ENCODE peak calls at places on chromosome 15, in five cellular contexts. One of them, this sample, is unnamed.
A peak's percentile ranks its signal among the peaks of the same experiment; 100 is the strongest.

GRCh38 chr15:79185199-79185598 is 94.6 kb upstream of the RASGRF1 start:
- DNase-seq in GM23248: peak; percentile 35
- DNase-seq in IMR-90: no peak
- DNase-seq in neuronal stem cell: no peak
- DNase-seq in endodermal cell: peak; percentile 88
- DNase-seq in this sample: no peak

GRCh38 chr15:39598958-39599845 is 18.3 kb downstream of the THBS1 start:
- DNase-seq in IMR-90: peak; percentile 66
- DNase-seq in neuronal stem cell: no peak
- DNase-seq in GM23248: peak; percentile 50
- DNase-seq in endodermal cell: no peak
- DNase-seq in this sample: peak; percentile 33

GRCh38 chr15:40501487-40501886 is 30.7 kb downstream of the CHST14 start:
- DNase-seq in neuronal stem cell: no peak
- DNase-seq in IMR-90: no peak
- DNase-seq in endodermal cell: no peak
- DNase-seq in GM23248: peak; percentile 23
- DNase-seq in this sample: peak; percentile 62

GRCh38 chr15:75694241-75695182 is 18.1 kb downstream of the CSPG4 start:
- DNase-seq in GM23248: peak; percentile 99
- DNase-seq in endodermal cell: peak; percentile 90
- DNase-seq in IMR-90: peak; percentile 99
- DNase-seq in neuronal stem cell: no peak
- DNase-seq in this sample: peak; percentile 96

GRCh38 chr15:40064231-40064894 is 25.4 kb upstream of the SRP14 start:
- DNase-seq in IMR-90: peak; percentile 73
- DNase-seq in neuronal stem cell: no peak
- DNase-seq in endodermal cell: peak; percentile 87
- DNase-seq in GM23248: peak; percentile 69
- DNase-seq in this sample: no peak

GRCh38 chr15:49052662-49053061 is 6.4 kb upstream of the SECISBP2L start:
- DNase-seq in IMR-90: no peak
- DNase-seq in neuronal stem cell: no peak
- DNase-seq in GM23248: no peak
- DNase-seq in endodermal cell: no peak
- DNase-seq in this sample: no peak

GRCh38 chr15:42137461-42138261 is 18.8 kb downstream of the PLA2G4F start:
- DNase-seq in endodermal cell: peak; percentile 62
- DNase-seq in GM23248: peak; percentile 81
- DNase-seq in neuronal stem cell: peak; percentile 49
- DNase-seq in IMR-90: peak; percentile 50
- DNase-seq in this sample: peak; percentile 40

GRCh38 chr15:90402230-90402629 is 14.2 kb downstream of the IQGAP1 start:
- DNase-seq in endodermal cell: no peak
- DNase-seq in neuronal stem cell: no peak
- DNase-seq in IMR-90: peak; percentile 85
- DNase-seq in GM23248: peak; percentile 90
- DNase-seq in this sample: peak; percentile 80

GRCh38 chr15:71252036-71252898 is 137.0 kb downstream of the THSD4 start:
- DNase-seq in endodermal cell: no peak
- DNase-seq in neuronal stem cell: no peak
- DNase-seq in GM23248: peak; percentile 27
- DNase-seq in IMR-90: peak; percentile 56
- DNase-seq in this sample: no peak

GRCh38 chr15:60840306-60840702 is 361.4 kb upstream of the ICE2 start:
- DNase-seq in IMR-90: peak; percentile 49
- DNase-seq in neuronal stem cell: no peak
- DNase-seq in GM23248: peak; percentile 77
- DNase-seq in endodermal cell: peak; percentile 78
- DNase-seq in this sample: no peak

GRCh38 chr15:41286665-41287333 is 45.6 kb downstream of the OIP5 start:
- DNase-seq in neuronal stem cell: no peak
- DNase-seq in IMR-90: peak; percentile 44
- DNase-seq in endodermal cell: no peak
- DNase-seq in GM23248: peak; percentile 84
- DNase-seq in this sample: peak; percentile 8

GRCh38 chr15:86571873-86572272 is 492.2 kb downstream of the AGBL1 start:
- DNase-seq in IMR-90: no peak
- DNase-seq in neuronal stem cell: no peak
- DNase-seq in GM23248: no peak
- DNase-seq in endodermal cell: no peak
- DNase-seq in this sample: no peak

GRCh38 chr15:66654718-66655375 is 47.2 kb upstream of the SMAD6 start:
- DNase-seq in GM23248: peak; percentile 40
- DNase-seq in neuronal stem cell: no peak
- DNase-seq in endodermal cell: peak; percentile 76
- DNase-seq in IMR-90: no peak
- DNase-seq in this sample: no peak

GRCh38 chr15:27124287-27124830 is 153.4 kb downstream of the GABRG3 start:
- DNase-seq in GM23248: peak; percentile 28
- DNase-seq in IMR-90: no peak
- DNase-seq in endodermal cell: peak; percentile 53
- DNase-seq in neuronal stem cell: no peak
- DNase-seq in this sample: no peak

GRCh38 chr15:60362318-60363023 is 35.3 kb downstream of the ANXA2 start:
- DNase-seq in IMR-90: peak; percentile 78
- DNase-seq in neuronal stem cell: no peak
- DNase-seq in GM23248: peak; percentile 95
- DNase-seq in endodermal cell: peak; percentile 36
- DNase-seq in this sample: peak; percentile 77

GRCh38 chr15:40058476-40059140 is 19.6 kb upstream of the SRP14 start:
- DNase-seq in IMR-90: peak; percentile 76
- DNase-seq in GM23248: peak; percentile 63
- DNase-seq in endodermal cell: peak; percentile 10
- DNase-seq in neuronal stem cell: no peak
- DNase-seq in this sample: peak; percentile 30

GRCh38 chr15:42344763-42345162 is 14.5 kb upstream of the CAPN3 start:
- DNase-seq in IMR-90: peak; percentile 83
- DNase-seq in GM23248: peak; percentile 90
- DNase-seq in endodermal cell: no peak
- DNase-seq in neuronal stem cell: no peak
- DNase-seq in this sample: peak; percentile 73

GRCh38 chr15:85778107-85778776 is 16.5 kb downstream of the KLHL25 start:
- DNase-seq in IMR-90: no peak
- DNase-seq in neuronal stem cell: no peak
- DNase-seq in endodermal cell: no peak
- DNase-seq in GM23248: no peak
- DNase-seq in this sample: no peak

GRCh38 chr15:45129651-45130129 is at the start of the genes DUOX1 and DUOXA1:
- DNase-seq in neuronal stem cell: no peak
- DNase-seq in IMR-90: no peak
- DNase-seq in endodermal cell: peak; percentile 88
- DNase-seq in GM23248: peak; percentile 56
- DNase-seq in this sample: peak; percentile 61

GRCh38 chr15:67164811-67165652 is 89.4 kb downstream of the AAGAB start:
- DNase-seq in GM23248: no peak
- DNase-seq in IMR-90: peak; percentile 70
- DNase-seq in neuronal stem cell: no peak
- DNase-seq in endodermal cell: peak; percentile 93
- DNase-seq in this sample: no peak

GRCh38 chr15:77557178-77557960 is 75.3 kb downstream of the LINGO1 start:
- DNase-seq in IMR-90: no peak
- DNase-seq in neuronal stem cell: no peak
- DNase-seq in endodermal cell: peak; percentile 66
- DNase-seq in GM23248: no peak
- DNase-seq in this sample: no peak

GRCh38 chr15:49832421-49832980 is 211.7 kb downstream of the DTWD1 start:
- DNase-seq in neuronal stem cell: no peak
- DNase-seq in endodermal cell: peak; percentile 85
- DNase-seq in IMR-90: no peak
- DNase-seq in GM23248: peak; percentile 8
- DNase-seq in this sample: no peak

GRCh38 chr15:96767703-96768434 is 437.4 kb downstream of the NR2F2 start:
- DNase-seq in IMR-90: no peak
- DNase-seq in endodermal cell: no peak
- DNase-seq in neuronal stem cell: no peak
- DNase-seq in GM23248: no peak
- DNase-seq in this sample: peak; percentile 37

GRCh38 chr15:85329561-85330421 is 50.6 kb upstream of the AKAP13 start:
- DNase-seq in GM23248: peak; percentile 73
- DNase-seq in endodermal cell: no peak
- DNase-seq in neuronal stem cell: no peak
- DNase-seq in IMR-90: peak; percentile 78
- DNase-seq in this sample: no peak

GRCh38 chr15:27747997-27748396 is 351.1 kb downstream of the OCA2 start:
- DNase-seq in endodermal cell: no peak
- DNase-seq in GM23248: no peak
- DNase-seq in IMR-90: no peak
- DNase-seq in neuronal stem cell: no peak
- DNase-seq in this sample: no peak

GRCh38 chr15:99566157-99566900 is 545 bp downstream of the MEF2A start:
- DNase-seq in IMR-90: no peak
- DNase-seq in neuronal stem cell: no peak
- DNase-seq in endodermal cell: peak; percentile 72
- DNase-seq in GM23248: peak; percentile 53
- DNase-seq in this sample: peak; percentile 27

GRCh38 chr15:101456079-101456791 is 33.3 kb downstream of the PCSK6 start:
- DNase-seq in IMR-90: no peak
- DNase-seq in endodermal cell: peak; percentile 31
- DNase-seq in neuronal stem cell: no peak
- DNase-seq in GM23248: peak; percentile 6
- DNase-seq in this sample: no peak

GRCh38 chr15:101406796-101407195 is 82.7 kb downstream of the PCSK6 start:
- DNase-seq in neuronal stem cell: no peak
- DNase-seq in GM23248: no peak
- DNase-seq in IMR-90: no peak
- DNase-seq in endodermal cell: no peak
- DNase-seq in this sample: no peak

GRCh38 chr15:49620174-49620573 is 444 bp downstream of the FAM227B start:
- DNase-seq in GM23248: peak; percentile 69
- DNase-seq in IMR-90: peak; percentile 33
- DNase-seq in endodermal cell: no peak
- DNase-seq in neuronal stem cell: no peak
- DNase-seq in this sample: peak; percentile 17

GRCh38 chr15:46502668-46503067 is 867.8 kb downstream of the SQOR start:
- DNase-seq in IMR-90: no peak
- DNase-seq in GM23248: peak; percentile 0
- DNase-seq in endodermal cell: no peak
- DNase-seq in neuronal stem cell: no peak
- DNase-seq in this sample: no peak

GRCh38 chr15:69916169-69916785 is 181.4 kb downstream of the TLE3 start:
- DNase-seq in neuronal stem cell: no peak
- DNase-seq in GM23248: no peak
- DNase-seq in IMR-90: no peak
- DNase-seq in endodermal cell: peak; percentile 56
- DNase-seq in this sample: no peak

GRCh38 chr15:69912116-69912515 is 185.6 kb downstream of the TLE3 start:
- DNase-seq in GM23248: no peak
- DNase-seq in neuronal stem cell: no peak
- DNase-seq in endodermal cell: peak; percentile 29
- DNase-seq in IMR-90: no peak
- DNase-seq in this sample: no peak

GRCh38 chr15:69919816-69920215 is 177.9 kb downstream of the TLE3 start:
- DNase-seq in GM23248: no peak
- DNase-seq in IMR-90: no peak
- DNase-seq in neuronal stem cell: peak; percentile 77
- DNase-seq in endodermal cell: peak; percentile 84
- DNase-seq in this sample: no peak

GRCh38 chr15:69910511-69910910 is 187.2 kb downstream of the TLE3 start:
- DNase-seq in endodermal cell: peak; percentile 53
- DNase-seq in IMR-90: no peak
- DNase-seq in GM23248: no peak
- DNase-seq in neuronal stem cell: no peak
- DNase-seq in this sample: no peak

GRCh38 chr15:69914960-69915359 is 182.8 kb downstream of the TLE3 start:
- DNase-seq in neuronal stem cell: no peak
- DNase-seq in IMR-90: no peak
- DNase-seq in endodermal cell: no peak
- DNase-seq in GM23248: no peak
- DNase-seq in this sample: no peak
- H3K9ac ChIP-seq in neuronal stem cell: no peak overlapping the region
- H3K9ac ChIP-seq in IMR-90: no peak overlapping the region
- H3K9ac ChIP-seq in endodermal cell: no peak overlapping the region
- H3K9ac ChIP-seq in GM23248: no peak overlapping the region
- H3K9ac ChIP-seq in this sample: no peak overlapping the region

GRCh38 chr15:92638709-92639365 is 16.7 kb downstream of the FAM174B start:
- DNase-seq in endodermal cell: peak; percentile 49
- DNase-seq in neuronal stem cell: no peak
- DNase-seq in GM23248: no peak
- DNase-seq in IMR-90: no peak
- DNase-seq in this sample: no peak
- H3K9ac ChIP-seq in endodermal cell: no peak overlapping the region
- H3K9ac ChIP-seq in neuronal stem cell: no peak overlapping the region
- H3K9ac ChIP-seq in GM23248: no peak overlapping the region
- H3K9ac ChIP-seq in IMR-90: no peak overlapping the region
- H3K9ac ChIP-seq in this sample: no peak overlapping the region

GRCh38 chr15:64878708-64879107 is 33.0 kb upstream of the ANKDD1A start:
- DNase-seq in GM23248: no peak
- DNase-seq in endodermal cell: no peak
- DNase-seq in neuronal stem cell: no peak
- DNase-seq in IMR-90: no peak
- DNase-seq in this sample: no peak

GRCh38 chr15:64875641-64876223 is 34.0 kb downstream of the PLEKHO2 start:
- DNase-seq in neuronal stem cell: no peak
- DNase-seq in IMR-90: no peak
- DNase-seq in endodermal cell: no peak
- DNase-seq in GM23248: no peak
- DNase-seq in this sample: no peak

GRCh38 chr15:64874131-64874530 is 32.4 kb downstream of the PLEKHO2 start:
- DNase-seq in neuronal stem cell: no peak
- DNase-seq in IMR-90: no peak
- DNase-seq in GM23248: no peak
- DNase-seq in endodermal cell: no peak
- DNase-seq in this sample: no peak

GRCh38 chr15:64883097-64883581 is 28.6 kb upstream of the ANKDD1A start:
- DNase-seq in GM23248: peak; percentile 40
- DNase-seq in neuronal stem cell: no peak
- DNase-seq in IMR-90: peak; percentile 33
- DNase-seq in endodermal cell: no peak
- DNase-seq in this sample: peak; percentile 87

GRCh38 chr15:64877435-64877834 is 34.3 kb upstream of the ANKDD1A start:
- DNase-seq in GM23248: no peak
- DNase-seq in IMR-90: no peak
- DNase-seq in neuronal stem cell: no peak
- DNase-seq in endodermal cell: no peak
- DNase-seq in this sample: no peak
- H3K9ac ChIP-seq in GM23248: no peak overlapping the region
- H3K9ac ChIP-seq in IMR-90: peak overlapping the region; percentile 53
- H3K9ac ChIP-seq in neuronal stem cell: peak overlapping the region; percentile 45
- H3K9ac ChIP-seq in endodermal cell: no peak overlapping the region
- H3K9ac ChIP-seq in this sample: no peak overlapping the region

GRCh38 chr15:31871159-31871886 is 159.0 kb upstream of the CHRNA7 start:
- DNase-seq in GM23248: no peak
- DNase-seq in endodermal cell: no peak
- DNase-seq in neuronal stem cell: no peak
- DNase-seq in IMR-90: no peak
- DNase-seq in this sample: no peak

GRCh38 chr15:31867536-31868442 is 162.5 kb upstream of the CHRNA7 start:
- DNase-seq in endodermal cell: peak; percentile 91
- DNase-seq in IMR-90: peak; percentile 38
- DNase-seq in neuronal stem cell: peak; percentile 63
- DNase-seq in GM23248: peak; percentile 61
- DNase-seq in this sample: peak; percentile 12

GRCh38 chr15:31870336-31871158 is 159.8 kb upstream of the CHRNA7 start:
- DNase-seq in IMR-90: peak; percentile 63
- DNase-seq in neuronal stem cell: peak; percentile 88
- DNase-seq in endodermal cell: peak; percentile 93
- DNase-seq in GM23248: peak; percentile 90
- DNase-seq in this sample: peak; percentile 61

GRCh38 chr15:31871887-31872281 is 158.4 kb upstream of the CHRNA7 start:
- DNase-seq in endodermal cell: no peak
- DNase-seq in IMR-90: no peak
- DNase-seq in GM23248: no peak
- DNase-seq in neuronal stem cell: no peak
- DNase-seq in this sample: no peak

GRCh38 chr15:31869640-31870335 is 160.5 kb upstream of the CHRNA7 start:
- DNase-seq in GM23248: peak; percentile 38
- DNase-seq in endodermal cell: no peak
- DNase-seq in IMR-90: no peak
- DNase-seq in neuronal stem cell: no peak
- DNase-seq in this sample: no peak
- H3K9ac ChIP-seq in GM23248: no peak overlapping the region
- H3K9ac ChIP-seq in endodermal cell: no peak overlapping the region
- H3K9ac ChIP-seq in IMR-90: no peak overlapping the region
- H3K9ac ChIP-seq in neuronal stem cell: no peak overlapping the region
- H3K9ac ChIP-seq in this sample: no peak overlapping the region

This sample was measured in mammary epithelial cell.